ENCODE peak calls at places on chromosome 15, in ten cellular contexts. One of them, this sample, is unnamed.

GRCh38 chr15:29805043-29805707 is 17.1 kb downstream of the TJP1 start:
- DNase-seq in IMR-90: peak
- DNase-seq in upper lobe of right lung: no peak
- DNase-seq in foreskin keratinocyte: peak
- DNase-seq in effector memory CD4-positive, alpha-beta T cell: no peak
- DNase-seq in right cardiac atrium: peak
- DNase-seq in uterus: peak
- DNase-seq in HL-60: no peak
- DNase-seq in HepG2: peak
- DNase-seq in Peyer's patch: no peak
- DNase-seq in this sample: no peak

GRCh38 chr15:43538091-43538490 is 20.7 kb downstream of the MAP1A start:
- DNase-seq in effector memory CD4-positive, alpha-beta T cell: no peak
- DNase-seq in uterus: no peak
- DNase-seq in Peyer's patch: no peak
- DNase-seq in right cardiac atrium: no peak
- DNase-seq in IMR-90: no peak
- DNase-seq in upper lobe of right lung: no peak
- DNase-seq in HepG2: no peak
- DNase-seq in foreskin keratinocyte: no peak
- DNase-seq in HL-60: no peak
- DNase-seq in this sample: no peak

GRCh38 chr15:39365161-39365560 is 215.7 kb upstream of the THBS1 start:
- DNase-seq in HL-60: no peak
- DNase-seq in effector memory CD4-positive, alpha-beta T cell: no peak
- DNase-seq in right cardiac atrium: no peak
- DNase-seq in uterus: no peak
- DNase-seq in IMR-90: peak
- DNase-seq in HepG2: no peak
- DNase-seq in Peyer's patch: no peak
- DNase-seq in upper lobe of right lung: no peak
- DNase-seq in foreskin keratinocyte: no peak
- DNase-seq in this sample: no peak

GRCh38 chr15:81856627-81857026 is 189.2 kb downstream of the MEX3B start:
- DNase-seq in upper lobe of right lung: no peak
- DNase-seq in right cardiac atrium: no peak
- DNase-seq in effector memory CD4-positive, alpha-beta T cell: no peak
- DNase-seq in uterus: no peak
- DNase-seq in HL-60: no peak
- DNase-seq in Peyer's patch: no peak
- DNase-seq in IMR-90: no peak
- DNase-seq in foreskin keratinocyte: no peak
- DNase-seq in HepG2: no peak
- DNase-seq in this sample: no peak

GRCh38 chr15:40600956-40601355 is 6.9 kb downstream of the KNL1 start:
- DNase-seq in IMR-90: no peak
- DNase-seq in HepG2: no peak
- DNase-seq in foreskin keratinocyte: no peak
- DNase-seq in right cardiac atrium: no peak
- DNase-seq in HL-60: no peak
- DNase-seq in Peyer's patch: no peak
- DNase-seq in upper lobe of right lung: no peak
- DNase-seq in effector memory CD4-positive, alpha-beta T cell: no peak
- DNase-seq in uterus: no peak
- DNase-seq in this sample: no peak

GRCh38 chr15:65303687-65304392 is 637 bp upstream of the RNU5B-1 start:
- DNase-seq in HepG2: peak
- DNase-seq in Peyer's patch: peak
- DNase-seq in uterus: peak
- DNase-seq in foreskin keratinocyte: peak
- DNase-seq in upper lobe of right lung: peak
- DNase-seq in right cardiac atrium: peak
- DNase-seq in IMR-90: peak
- DNase-seq in effector memory CD4-positive, alpha-beta T cell: no peak
- DNase-seq in HL-60: peak
- DNase-seq in this sample: no peak

GRCh38 chr15:85356276-85356675 is 24.1 kb upstream of the AKAP13 start:
- DNase-seq in upper lobe of right lung: no peak
- DNase-seq in effector memory CD4-positive, alpha-beta T cell: no peak
- DNase-seq in uterus: no peak
- DNase-seq in right cardiac atrium: no peak
- DNase-seq in HepG2: no peak
- DNase-seq in HL-60: peak
- DNase-seq in foreskin keratinocyte: no peak
- DNase-seq in Peyer's patch: no peak
- DNase-seq in IMR-90: no peak
- DNase-seq in this sample: no peak

GRCh38 chr15:34122771-34123183 is 20.9 kb downstream of the PGBD4 start:
- DNase-seq in Peyer's patch: no peak
- DNase-seq in right cardiac atrium: no peak
- DNase-seq in IMR-90: peak
- DNase-seq in uterus: no peak
- DNase-seq in HepG2: peak
- DNase-seq in upper lobe of right lung: no peak
- DNase-seq in foreskin keratinocyte: peak
- DNase-seq in effector memory CD4-positive, alpha-beta T cell: no peak
- DNase-seq in HL-60: no peak
- DNase-seq in this sample: peak

GRCh38 chr15:24078310-24079029 is 391.4 kb upstream of the NDN start:
- DNase-seq in right cardiac atrium: no peak
- DNase-seq in HL-60: no peak
- DNase-seq in Peyer's patch: no peak
- DNase-seq in upper lobe of right lung: no peak
- DNase-seq in IMR-90: no peak
- DNase-seq in HepG2: no peak
- DNase-seq in effector memory CD4-positive, alpha-beta T cell: no peak
- DNase-seq in uterus: no peak
- DNase-seq in foreskin keratinocyte: no peak
- DNase-seq in this sample: no peak

GRCh38 chr15:40959331-40960141 is 6.3 kb downstream of the CHAC1 start:
- DNase-seq in foreskin keratinocyte: no peak
- DNase-seq in HL-60: no peak
- DNase-seq in uterus: no peak
- DNase-seq in right cardiac atrium: no peak
- DNase-seq in IMR-90: no peak
- DNase-seq in Peyer's patch: peak
- DNase-seq in HepG2: no peak
- DNase-seq in effector memory CD4-positive, alpha-beta T cell: no peak
- DNase-seq in upper lobe of right lung: no peak
- DNase-seq in this sample: no peak

GRCh38 chr15:93500155-93500554 is 411.1 kb upstream of the RGMA start:
- DNase-seq in IMR-90: no peak
- DNase-seq in HepG2: no peak
- DNase-seq in foreskin keratinocyte: no peak
- DNase-seq in right cardiac atrium: no peak
- DNase-seq in HL-60: no peak
- DNase-seq in effector memory CD4-positive, alpha-beta T cell: no peak
- DNase-seq in upper lobe of right lung: no peak
- DNase-seq in uterus: no peak
- DNase-seq in Peyer's patch: no peak
- DNase-seq in this sample: no peak

GRCh38 chr15:93497256-93497655 is 408.2 kb upstream of the RGMA start:
- DNase-seq in Peyer's patch: no peak
- DNase-seq in HL-60: no peak
- DNase-seq in uterus: no peak
- DNase-seq in effector memory CD4-positive, alpha-beta T cell: no peak
- DNase-seq in upper lobe of right lung: no peak
- DNase-seq in foreskin keratinocyte: peak
- DNase-seq in right cardiac atrium: no peak
- DNase-seq in HepG2: no peak
- DNase-seq in IMR-90: no peak
- DNase-seq in this sample: no peak

DNA sequence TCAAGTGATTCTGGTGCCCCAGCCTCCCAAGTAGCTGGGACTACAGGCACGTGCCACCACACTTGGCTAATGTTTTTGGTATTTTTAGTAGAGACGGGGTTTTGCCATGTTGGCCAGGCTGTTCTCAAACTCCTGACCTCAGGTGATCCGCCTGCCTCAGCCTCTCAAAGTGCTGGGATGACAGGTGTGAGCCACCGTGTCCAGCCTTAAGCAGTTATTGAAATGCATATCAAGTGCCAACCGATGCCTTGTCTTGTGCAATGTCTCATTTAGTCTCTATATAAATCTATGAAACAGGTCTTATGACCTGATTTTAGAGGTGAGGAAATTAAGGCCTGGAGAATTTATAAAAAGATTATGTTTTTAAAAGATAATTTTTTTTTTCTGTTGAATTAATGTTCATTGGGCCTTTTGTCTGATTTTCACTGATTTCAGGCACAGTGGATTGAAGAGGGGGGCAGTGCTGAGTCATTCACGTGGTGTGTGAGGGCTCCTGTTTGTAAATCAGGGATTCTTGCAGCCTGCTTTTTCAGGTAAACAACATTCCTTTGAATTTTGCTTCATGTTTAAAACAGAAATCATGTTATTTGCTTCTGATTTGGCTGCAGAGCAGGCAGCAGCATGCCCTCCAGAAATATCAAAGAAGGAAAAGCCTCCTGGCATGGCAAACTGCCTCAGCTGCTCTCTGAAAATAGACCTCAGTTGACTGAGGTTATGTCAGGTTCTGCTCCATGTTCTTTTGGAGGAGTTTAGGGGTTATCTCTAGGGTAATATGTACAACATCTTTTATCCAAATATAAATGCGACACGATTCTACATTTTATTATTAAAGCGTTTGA is 407.0 kb upstream of the RGMA start:
- DNase-seq in HL-60: no peak
- DNase-seq in upper lobe of right lung: no peak
- DNase-seq in effector memory CD4-positive, alpha-beta T cell: no peak
- DNase-seq in foreskin keratinocyte: peak
- DNase-seq in right cardiac atrium: no peak
- DNase-seq in Peyer's patch: no peak
- DNase-seq in HepG2: no peak
- DNase-seq in IMR-90: no peak
- DNase-seq in uterus: no peak
- DNase-seq in this sample: no peak
- H3K27ac ChIP-seq in HL-60: no peak
- H3K27ac ChIP-seq in upper lobe of right lung: no peak
- H3K27ac ChIP-seq in effector memory CD4-positive, alpha-beta T cell: no peak
- H3K27ac ChIP-seq in foreskin keratinocyte: no peak
- H3K27ac ChIP-seq in right cardiac atrium: no peak
- H3K27ac ChIP-seq in Peyer's patch: no peak
- H3K27ac ChIP-seq in HepG2: no peak
- H3K27ac ChIP-seq in IMR-90: no peak
- H3K27ac ChIP-seq in uterus: no peak
- H3K27ac ChIP-seq in this sample: peak

DNA sequence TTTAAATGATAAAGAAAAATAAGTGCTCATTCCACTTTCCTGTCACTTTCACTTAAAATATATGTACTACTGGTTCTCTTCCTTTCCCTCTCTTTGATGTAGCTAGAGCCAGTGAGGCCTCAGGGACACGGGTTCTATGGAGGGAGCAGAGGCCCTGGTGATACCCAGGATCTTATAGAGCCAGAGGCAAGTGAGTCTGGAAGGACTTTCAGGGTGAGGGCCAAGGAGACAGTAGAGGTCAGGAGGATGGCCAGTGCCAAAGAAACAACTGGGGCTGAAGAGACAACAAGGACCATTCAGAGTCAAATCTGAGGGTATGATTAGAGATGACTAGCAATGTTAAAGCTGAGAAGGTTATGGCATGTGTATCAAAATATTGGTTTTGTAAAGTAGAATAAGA is 124.1 kb upstream of the GOLGA6L6 start:
- DNase-seq in foreskin keratinocyte: no peak
- DNase-seq in right cardiac atrium: no peak
- DNase-seq in Peyer's patch: no peak
- DNase-seq in HL-60: no peak
- DNase-seq in upper lobe of right lung: no peak
- DNase-seq in uterus: no peak
- DNase-seq in IMR-90: no peak
- DNase-seq in effector memory CD4-positive, alpha-beta T cell: no peak
- DNase-seq in HepG2: no peak
- DNase-seq in this sample: no peak
- H3K27ac ChIP-seq in foreskin keratinocyte: no peak
- H3K27ac ChIP-seq in right cardiac atrium: no peak
- H3K27ac ChIP-seq in Peyer's patch: no peak
- H3K27ac ChIP-seq in HL-60: no peak
- H3K27ac ChIP-seq in upper lobe of right lung: no peak
- H3K27ac ChIP-seq in uterus: no peak
- H3K27ac ChIP-seq in IMR-90: no peak
- H3K27ac ChIP-seq in effector memory CD4-positive, alpha-beta T cell: no peak
- H3K27ac ChIP-seq in HepG2: no peak
- H3K27ac ChIP-seq in this sample: no peak

GRCh38 chr15:67822537-67823370 is 2.6 kb upstream of the SKOR1 start:
- DNase-seq in Peyer's patch: peak
- DNase-seq in HL-60: no peak
- DNase-seq in foreskin keratinocyte: no peak
- DNase-seq in uterus: no peak
- DNase-seq in effector memory CD4-positive, alpha-beta T cell: no peak
- DNase-seq in HepG2: no peak
- DNase-seq in upper lobe of right lung: no peak
- DNase-seq in IMR-90: no peak
- DNase-seq in right cardiac atrium: no peak
- DNase-seq in this sample: no peak
- H3K27ac ChIP-seq in Peyer's patch: no peak
- H3K27ac ChIP-seq in HL-60: no peak
- H3K27ac ChIP-seq in foreskin keratinocyte: no peak
- H3K27ac ChIP-seq in uterus: no peak
- H3K27ac ChIP-seq in effector memory CD4-positive, alpha-beta T cell: no peak
- H3K27ac ChIP-seq in HepG2: no peak
- H3K27ac ChIP-seq in upper lobe of right lung: no peak
- H3K27ac ChIP-seq in IMR-90: no peak
- H3K27ac ChIP-seq in right cardiac atrium: no peak
- H3K27ac ChIP-seq in this sample: no peak

GRCh38 chr15:83692820-83693581 is 39.1 kb downstream of the ADAMTSL3 start:
- DNase-seq in foreskin keratinocyte: no peak
- DNase-seq in right cardiac atrium: no peak
- DNase-seq in uterus: peak
- DNase-seq in upper lobe of right lung: no peak
- DNase-seq in HL-60: no peak
- DNase-seq in HepG2: no peak
- DNase-seq in Peyer's patch: no peak
- DNase-seq in IMR-90: no peak
- DNase-seq in effector memory CD4-positive, alpha-beta T cell: no peak
- DNase-seq in this sample: no peak
- H3K27ac ChIP-seq in foreskin keratinocyte: no peak
- H3K27ac ChIP-seq in right cardiac atrium: peak
- H3K27ac ChIP-seq in uterus: peak
- H3K27ac ChIP-seq in upper lobe of right lung: peak
- H3K27ac ChIP-seq in HL-60: no peak
- H3K27ac ChIP-seq in HepG2: no peak
- H3K27ac ChIP-seq in Peyer's patch: no peak
- H3K27ac ChIP-seq in IMR-90: no peak
- H3K27ac ChIP-seq in effector memory CD4-positive, alpha-beta T cell: no peak
- H3K27ac ChIP-seq in this sample: no peak

This sample was measured in epithelial cell of prostate.